ENCODE peak calls at places on chromosome 21, in five cellular contexts. K is thoracic aorta; Z is CD4-positive, alpha-beta T cell; B is spleen; N is GM12865. J is an unnamed sample.

GRCh38 chr21:42324896-42325295 is 9.7 kb upstream of the TFF3 start:
- DNase-seq in K (no peak), Z (no peak), B (no peak), N (no peak), J (no peak)

GRCh38 chr21:33403786-33404571 is 766 bp downstream of the IFNGR2 start:
- DNase-seq in K (no peak), Z (peak), B (peak), N (peak), J (peak)

GRCh38 chr21:14737922-14738321 is 191.8 kb upstream of the SAMSN1 start:
- DNase-seq in K (no peak), Z (peak), B (no peak), N (peak), J (peak)

GRCh38 chr21:30336596-30336995 is 898 bp downstream of the KRTAP27-1 start:
- DNase-seq in K (no peak), Z (no peak), B (no peak), N (no peak), J (no peak)

GRCh38 chr21:31119199-31119598 is 80.9 kb upstream of the KRTAP19-8 start:
- DNase-seq in K (no peak), Z (no peak), B (no peak), N (no peak), J (no peak)

GRCh38 chr21:32411366-32412161 is 942 bp upstream of the EVA1C start:
- DNase-seq in K (peak), Z (peak), B (peak), N (no peak), J (no peak)

GRCh38 chr21:42621166-42621827 is 32.1 kb upstream of the PDE9A start:
- DNase-seq in K (no peak), Z (no peak), B (peak), N (no peak), J (no peak)

GRCh38 chr21:31813873-31814272 is 58.9 kb upstream of the HUNK start:
- DNase-seq in K (no peak), Z (no peak), B (no peak), N (no peak), J (no peak)

GRCh38 chr21:26964379-26964778 is 2.5 kb downstream of the ADAMTS5 start:
- DNase-seq in K (no peak), Z (no peak), B (no peak), N (no peak), J (no peak)

GRCh38 chr21:32457360-32457840 is 44.9 kb downstream of the EVA1C start:
- DNase-seq in K (no peak), Z (no peak), B (peak), N (no peak), J (no peak)

GRCh38 chr21:34670220-34670961 is 1.6 kb downstream of the CLIC6 start:
- DNase-seq in K (no peak), Z (no peak), B (peak), N (peak), J (peak)

GRCh38 chr21:41168391-41169257 is 664 bp downstream of the BACE2 start:
- DNase-seq in K (peak), Z (no peak), B (peak), N (peak), J (peak)

GRCh38 chr21:35833388-35833787 is 226.9 kb downstream of the SETD4 start:
- DNase-seq in K (no peak), Z (no peak), B (no peak), N (no peak), J (no peak)

GRCh38 chr21:19275065-19275464 is 871.5 kb upstream of the TMPRSS15 start:
- DNase-seq in K (no peak), Z (no peak), B (no peak), N (no peak), J (no peak)
- TF ChIP-seq CTCF in K (no peak), Z (no peak), B (no peak), N (no peak), J (no peak)

DNA sequence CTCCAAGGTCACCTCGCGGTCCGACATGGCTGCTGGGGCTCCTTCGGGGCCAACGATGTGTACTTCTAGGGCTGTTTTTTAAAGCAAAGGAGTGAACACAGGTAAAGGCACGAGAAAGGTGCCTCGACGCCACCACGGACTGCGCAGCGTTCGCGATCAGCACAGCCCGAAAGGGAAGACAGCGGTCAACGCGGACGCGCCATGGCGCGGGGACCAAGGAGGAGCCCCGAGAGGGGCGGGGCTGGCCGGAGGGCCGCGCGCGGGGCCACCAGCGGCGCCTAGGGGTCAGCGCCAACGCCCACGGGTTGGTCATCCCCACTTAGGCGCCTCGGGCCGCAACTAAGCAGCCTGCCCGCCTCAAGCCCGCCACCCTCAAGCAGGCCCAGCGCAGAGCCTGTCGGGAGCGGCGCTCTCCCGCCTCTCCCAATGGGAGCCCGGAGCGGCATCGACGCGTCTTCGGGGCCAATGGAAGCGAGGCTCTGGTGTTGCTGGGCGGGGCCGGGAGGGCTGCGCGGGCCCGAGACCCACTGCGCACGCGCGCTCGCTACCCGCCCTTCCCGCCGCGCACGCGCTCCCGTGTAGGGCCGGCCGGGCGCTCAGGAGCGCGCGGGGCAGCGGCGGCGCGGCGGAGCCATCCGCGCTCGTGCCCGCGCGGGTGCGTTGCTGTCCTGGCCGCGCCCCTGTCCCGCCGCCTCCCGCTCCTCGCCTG is at the start of gene DIP2A:
- DNase-seq in K (peak), Z (peak), B (peak), N (peak), J (peak)
- TF ChIP-seq CTCF in K (no peak), Z (no peak), B (peak), N (no peak), J (no peak)

DNA sequence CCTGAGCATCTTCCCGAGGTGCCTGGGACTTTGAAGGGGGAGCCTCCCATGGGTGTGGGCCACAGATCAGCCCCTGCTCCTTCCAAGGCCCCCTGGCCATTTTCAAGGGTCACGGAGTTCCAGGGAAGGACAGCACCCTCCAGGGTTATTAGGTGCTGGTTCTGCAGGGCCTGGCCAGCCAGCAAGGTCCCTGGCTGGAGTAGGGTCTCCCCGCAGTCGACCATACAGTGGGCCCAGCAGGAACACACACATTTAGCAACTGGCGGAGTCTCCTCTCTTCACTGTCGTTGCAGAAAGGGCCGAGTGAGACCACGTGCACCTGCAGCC is 17.7 kb upstream of the SUMO3 start:
- DNase-seq in K (no peak), Z (no peak), B (peak), N (no peak), J (no peak)
- TF ChIP-seq CTCF in K (no peak), Z (no peak), B (no peak), N (no peak), J (no peak)

GRCh38 chr21:17044696-17045095 is 468.1 kb upstream of the CXADR start:
- DNase-seq in K (no peak), Z (no peak), B (no peak), N (no peak), J (no peak)

GRCh38 chr21:17050646-17051045 is 462.2 kb upstream of the CXADR start:
- DNase-seq in K (no peak), Z (no peak), B (no peak), N (no peak), J (no peak)

GRCh38 chr21:17050156-17050555 is 462.7 kb upstream of the CXADR start:
- DNase-seq in K (no peak), Z (no peak), B (no peak), N (no peak), J (no peak)

GRCh38 chr21:17048974-17049373 is 463.9 kb upstream of the CXADR start:
- DNase-seq in K (no peak), Z (no peak), B (no peak), N (no peak), J (no peak)

GRCh38 chr21:17045214-17045835 is 467.5 kb upstream of the CXADR start:
- DNase-seq in K (no peak), Z (no peak), B (no peak), N (peak), J (no peak)
- TF ChIP-seq CTCF in K (no peak), Z (no peak), B (no peak), N (no peak), J (no peak)

GRCh38 chr21:37276377-37276776 is 9.2 kb upstream of the VPS26C start:
- DNase-seq in K (no peak), Z (no peak), B (no peak), N (no peak), J (no peak)

GRCh38 chr21:37278199-37278598 is 11.1 kb upstream of the VPS26C start:
- DNase-seq in K (no peak), Z (no peak), B (no peak), N (no peak), J (no peak)

GRCh38 chr21:37281993-37282392 is 14.9 kb upstream of the VPS26C start:
- DNase-seq in K (no peak), Z (no peak), B (no peak), N (no peak), J (no peak)

GRCh38 chr21:37281579-37281978 is 14.4 kb upstream of the VPS26C start:
- DNase-seq in K (no peak), Z (no peak), B (no peak), N (no peak), J (no peak)
- TF ChIP-seq CTCF in K (no peak), Z (no peak), B (no peak), N (no peak), J (no peak)

GRCh38 chr21:45590726-45591618 is 48.7 kb upstream of the SLC19A1 start:
- DNase-seq in K (no peak), Z (no peak), B (peak), N (peak), J (peak)
- TF ChIP-seq CTCF in K (no peak), Z (no peak), B (no peak), N (no peak), J (no peak)